ENCODE peak calls at places on chromosomes 16 and 17, in ten cellular contexts. I is HFFc6; X is fibroblast of lung; T is naive thymus-derived CD8-positive, alpha-beta T cell; G is epithelial cell of proximal tubule; U is iris pigment epithelial cell; F is activated B cell treated with CpG ODN at 0.5 μM for 24 hours; P is stimulated activated CD4-positive, alpha-beta T cell treated with anti-CD3 and anti-CD28 coated beads, Interleukin-1b, Interleukin-23, amount 100 ng/mL, for 4 hours; O is left colon; C is activated T-cell treated with anti-CD3 and anti-CD28 coated beads for 1 hour. J is an unnamed sample.

GRCh38 chr17:55416470-55417052 is 5.1 kb downstream of the MMD start:
- DNase-seq in I (no peak), X (peak), T (no peak), G (no peak), U (peak), F (no peak), P (no peak), O (no peak), C (no peak), J (no peak)

GRCh38 chr17:64083571-64084085 is 46.3 kb downstream of the ERN1 start:
- DNase-seq in I (no peak), X (no peak), T (no peak), G (no peak), U (no peak), F (no peak), P (no peak), O (no peak), C (no peak), J (no peak)

GRCh38 chr17:14919580-14920160 is 345.5 kb downstream of the PMP22 start:
- DNase-seq in I (no peak), X (no peak), T (no peak), G (no peak), U (peak), F (no peak), P (no peak), O (no peak), C (no peak), J (no peak)

GRCh38 chr17:76687278-76688164 is 23.2 kb downstream of the MXRA7 start:
- DNase-seq in I (no peak), X (no peak), T (no peak), G (no peak), U (peak), F (no peak), P (no peak), O (no peak), C (no peak), J (no peak)

GRCh38 chr17:10135539-10136257 is 62.7 kb downstream of the GAS7 start:
- DNase-seq in I (peak), X (peak), T (no peak), G (no peak), U (peak), F (no peak), P (no peak), O (no peak), C (no peak), J (peak)

GRCh38 chr17:80002690-80003490 is 32.8 kb downstream of the TBC1D16 start:
- DNase-seq in I (no peak), X (no peak), T (no peak), G (no peak), U (no peak), F (no peak), P (no peak), O (peak), C (no peak), J (no peak)

GRCh38 chr17:34996422-34997029 is 16.2 kb downstream of the LIG3 start:
- DNase-seq in I (no peak), X (no peak), T (no peak), G (no peak), U (no peak), F (no peak), P (no peak), O (no peak), C (no peak), J (no peak)

GRCh38 chr17:73749337-73749807 is 105.1 kb upstream of the SDK2 start:
- DNase-seq in I (no peak), X (no peak), T (no peak), G (no peak), U (no peak), F (no peak), P (no peak), O (no peak), C (no peak), J (no peak)

GRCh38 chr17:46943511-46944393 is 20.8 kb downstream of the GOSR2 start:
- DNase-seq in I (peak), X (peak), T (no peak), G (no peak), U (peak), F (no peak), P (no peak), O (peak), C (no peak), J (peak)

GRCh38 chr16:66357523-66357928 is 9.0 kb upstream of the CDH5 start:
- DNase-seq in I (peak), X (peak), T (no peak), G (peak), U (peak), F (no peak), P (no peak), O (peak), C (peak), J (peak)